ENCODE peak calls at places on chromosomes 13 and 19, in six cellular contexts. X is cardiac fibroblast; Y is activated T-cell treated with anti-CD3 and anti-CD28 coated beads for 24 hours; B is chondrocyte; N is kidney epithelial cell; U is stimulated activated CD4-positive, alpha-beta T cell treated with anti-CD3 and anti-CD28 coated beads, Interleukin-15, amount 100 ng/mL, for 1 hour. R is an unnamed sample.

GRCh38 chr13:64441740-64442139 is 2788.4 kb downstream of the PCDH9 start:
- DNase-seq in U (no peak), Y (no peak), N (no peak), X (no peak), B (no peak), R (no peak)

GRCh38 chr13:76992548-76993001 is 694 bp downstream of the CLN5 start:
- DNase-seq in N (no peak), B (no peak), Y (no peak), U (no peak), X (peak), R (peak)

GRCh38 chr13:95153647-95154405 is 147.4 kb downstream of the ABCC4 start:
- DNase-seq in N (no peak), X (peak), B (no peak), Y (no peak), U (no peak), R (no peak)

GRCh38 chr13:101523732-101524131 is 71.3 kb downstream of the ITGBL1 start:
- DNase-seq in N (peak), X (peak), B (no peak), U (no peak), Y (no peak), R (peak)

GRCh38 chr19:17951151-17952040 is 15.5 kb upstream of the KCNN1 start:
- DNase-seq in X (no peak), Y (no peak), N (no peak), U (no peak), B (no peak), R (no peak)

GRCh38 chr19:821228-821975 is at the start of gene PLPPR3:
- DNase-seq in Y (no peak), X (no peak), U (no peak), N (no peak), B (peak), R (no peak)

GRCh38 chr13:41613471-41613870 is 156.1 kb downstream of the RGCC start:
- DNase-seq in X (no peak), B (no peak), U (no peak), Y (no peak), N (no peak), R (no peak)

GRCh38 chr19:18117692-18118378 is 20.3 kb downstream of the MAST3 start:
- DNase-seq in N (no peak), B (no peak), X (peak), Y (peak), U (peak), R (peak)

GRCh38 chr13:114097893-114098688 is 34.3 kb downstream of the RASA3 start:
- DNase-seq in N (no peak), Y (no peak), B (peak), U (no peak), X (no peak), R (no peak)

GRCh38 chr13:28819748-28820098 is 416 bp upstream of the MTUS2 start:
- DNase-seq in X (peak), Y (peak), U (no peak), B (no peak), N (no peak), R (peak)

GRCh38 chr13:111636804-111637203 is 316.4 kb downstream of the TEX29 start:
- DNase-seq in Y (no peak), B (no peak), U (no peak), N (no peak), X (no peak), R (no peak)

GRCh38 chr13:91400094-91400462 is 1.7 kb downstream of the GPC5 start:
- DNase-seq in B (no peak), X (no peak), N (no peak), Y (no peak), U (no peak), R (no peak)

GRCh38 chr19:7680606-7681335 is at the start of gene TRAPPC5:
- DNase-seq in N (peak), U (peak), Y (peak), B (no peak), X (peak), R (peak)

GRCh38 chr19:8607386-8607785 is 3.1 kb downstream of the ADAMTS10 start:
- DNase-seq in U (no peak), Y (no peak), B (no peak), N (no peak), X (peak), R (peak)

GRCh38 chr13:110944121-110944967 is 29.5 kb upstream of the ANKRD10 start:
- DNase-seq in U (no peak), X (peak), Y (peak), B (no peak), N (peak), R (peak)

GRCh38 chr19:42403586-42403985 is 13.5 kb upstream of the CNFN start:
- DNase-seq in Y (no peak), X (no peak), N (no peak), B (no peak), U (no peak), R (no peak)

GRCh38 chr13:108980237-108980636 is 350.8 kb downstream of the MYO16 start:
- DNase-seq in B (no peak), N (no peak), U (no peak), Y (no peak), X (no peak), R (no peak)

GRCh38 chr13:25394661-25395060 is 22.9 kb downstream of the ATP8A2 start:
- DNase-seq in Y (no peak), X (no peak), U (no peak), N (no peak), B (no peak), R (no peak)

GRCh38 chr19:45320997-45321775 is 1.5 kb downstream of the CKM start:
- DNase-seq in N (no peak), U (no peak), Y (no peak), B (no peak), X (no peak), R (no peak)

GRCh38 chr19:49658566-49659442 is 6.9 kb downstream of the IRF3 start:
- DNase-seq in N (no peak), Y (no peak), X (no peak), U (no peak), B (no peak), R (no peak)

GRCh38 chr13:38824342-38824741 is 137.5 kb downstream of the FREM2 start:
- DNase-seq in B (no peak), U (no peak), X (no peak), Y (no peak), N (no peak), R (no peak)

GRCh38 chr19:4937060-4937459 is 27.8 kb downstream of the UHRF1 start:
- DNase-seq in B (no peak), U (no peak), X (no peak), Y (no peak), N (no peak), R (no peak)

GRCh38 chr19:38037151-38037611 is 130.2 kb downstream of the SIPA1L3 start:
- DNase-seq in X (no peak), U (no peak), Y (no peak), N (no peak), B (no peak), R (no peak)

GRCh38 chr13:67620665-67621064 is 390.5 kb upstream of the PCDH9 start:
- DNase-seq in N (no peak), X (no peak), B (no peak), Y (no peak), U (no peak), R (no peak)

GRCh38 chr13:24921881-24922280 is 157.9 kb downstream of the RNF17 start:
- DNase-seq in N (no peak), Y (no peak), X (no peak), B (no peak), U (no peak), R (no peak)

GRCh38 chr19:18086590-18087138 is at the start of gene IL12RB1:
- DNase-seq in U (no peak), Y (peak), N (no peak), B (no peak), X (no peak), R (no peak)

GRCh38 chr19:49145485-49146407 is 9.4 kb downstream of the HRC start:
- DNase-seq in N (no peak), B (peak), U (peak), X (peak), Y (peak), R (peak)

GRCh38 chr19:10430505-10431253 is 10.3 kb downstream of the PDE4A start:
- DNase-seq in N (no peak), X (peak), B (no peak), U (no peak), Y (no peak), R (no peak)

GRCh38 chr19:19209372-19209771 is 2.4 kb upstream of the NCAN start:
- DNase-seq in X (no peak), U (no peak), Y (no peak), B (no peak), N (no peak), R (no peak)

GRCh38 chr19:7115721-7116120 is 46.2 kb downstream of the ZNF557 start:
- DNase-seq in N (no peak), U (no peak), X (no peak), B (no peak), Y (no peak), R (no peak)

GRCh38 chr13:94620286-94620896 is 18.7 kb downstream of the GPR180 start:
- DNase-seq in Y (no peak), X (peak), N (no peak), U (no peak), B (no peak), R (no peak)

GRCh38 chr19:39411006-39411831 is 1.2 kb upstream of the PLEKHG2 start:
- DNase-seq in X (peak), N (no peak), Y (no peak), B (no peak), U (peak), R (peak)

GRCh38 chr13:63209330-63210017 is 1793.8 kb upstream of the PCDH20 start:
- DNase-seq in Y (no peak), X (no peak), N (no peak), U (no peak), B (no peak), R (no peak)

GRCh38 chr13:33838567-33839131 is 20.7 kb downstream of the RFC3 start:
- DNase-seq in N (no peak), U (no peak), Y (no peak), B (no peak), X (peak), R (peak)

GRCh38 chr19:2308114-2308556 is at the start of gene LINGO3:
- DNase-seq in N (no peak), Y (no peak), U (no peak), X (no peak), B (no peak), R (no peak)

GRCh38 chr19:49398001-49398615 is 10.1 kb downstream of the KASH5 start:
- DNase-seq in U (no peak), X (no peak), B (no peak), Y (no peak), N (no peak), R (no peak)

GRCh38 chr19:40673377-40673776 is 17.1 kb downstream of the NUMBL start:
- DNase-seq in Y (no peak), B (no peak), N (no peak), X (no peak), U (no peak), R (no peak)